ENCODE peak calls at places on chromosomes 13 and 19, in seven cellular contexts. S, Q, A, Y, U, G and B are unnamed samples.

GRCh38 chr13:96728463-96728862 is 265.8 kb downstream of the OXGR1 start:
- DNase-seq in S (no peak), Q (no peak), A (no peak), Y (no peak), U (no peak), G (no peak), B (no peak)

GRCh38 chr19:45276284-45276687 is 25.2 kb downstream of the MARK4 start:
- DNase-seq in S (no peak), Q (no peak), A (no peak), Y (no peak), U (no peak), G (peak), B (no peak)

GRCh38 chr19:40510526-40511115 is 43.8 kb downstream of the SPTBN4 start:
- DNase-seq in S (no peak), Q (no peak), A (no peak), Y (no peak), U (no peak), G (peak), B (no peak)

GRCh38 chr13:53250272-53250875 is 221.8 kb downstream of the OLFM4 start:
- DNase-seq in S (no peak), Q (peak), A (peak), Y (peak), U (no peak), G (peak), B (peak)

GRCh38 chr13:73967397-73968165 is 166.6 kb downstream of the KLF12 start:
- DNase-seq in S (no peak), Q (no peak), A (no peak), Y (no peak), U (no peak), G (no peak), B (no peak)

GRCh38 chr19:19661675-19662251 is 1.7 kb downstream of the ATP13A1 start:
- DNase-seq in S (no peak), Q (no peak), A (peak), Y (no peak), U (peak), G (no peak), B (no peak)

GRCh38 chr13:33207616-33207964 is 78.0 kb downstream of the STARD13 start:
- DNase-seq in S (no peak), Q (no peak), A (no peak), Y (no peak), U (no peak), G (peak), B (no peak)

GRCh38 chr19:41219924-41220567 is 1.0 kb downstream of the AXL start:
- DNase-seq in S (peak), Q (no peak), A (no peak), Y (no peak), U (no peak), G (peak), B (peak)

GRCh38 chr13:38980628-38981078 is 10.0 kb downstream of the STOML3 start:
- DNase-seq in S (no peak), Q (peak), A (no peak), Y (no peak), U (no peak), G (no peak), B (no peak)

GRCh38 chr19:778910-779653 is 18.2 kb upstream of the PTBP1 start:
- DNase-seq in S (peak), Q (no peak), A (no peak), Y (peak), U (no peak), G (peak), B (peak)

GRCh38 chr13:113122571-113123225 is at the start of gene F10:
- DNase-seq in S (peak), Q (no peak), A (no peak), Y (no peak), U (peak), G (peak), B (no peak)

GRCh38 chr13:91596832-91597231 is 198.4 kb downstream of the GPC5 start:
- DNase-seq in S (no peak), Q (no peak), A (no peak), Y (no peak), U (no peak), G (no peak), B (no peak)

GRCh38 chr13:96816261-96816660 is 178.0 kb downstream of the OXGR1 start:
- DNase-seq in S (peak), Q (no peak), A (no peak), Y (no peak), U (no peak), G (no peak), B (no peak)

GRCh38 chr13:109963384-109963783 is 177.0 kb upstream of the IRS2 start:
- DNase-seq in S (no peak), Q (no peak), A (no peak), Y (no peak), U (no peak), G (no peak), B (no peak)

GRCh38 chr19:4149518-4150288 is 3.7 kb upstream of the CREB3L3 start:
- DNase-seq in S (no peak), Q (no peak), A (no peak), Y (no peak), U (no peak), G (no peak), B (no peak)

GRCh38 chr19:19417618-19418270 is 12.3 kb downstream of the GATAD2A start:
- DNase-seq in S (no peak), Q (no peak), A (no peak), Y (no peak), U (no peak), G (no peak), B (no peak)

GRCh38 chr13:51769455-51770127 is 34.4 kb downstream of the DHRS12 start:
- DNase-seq in S (peak), Q (no peak), A (no peak), Y (no peak), U (no peak), G (peak), B (no peak)

GRCh38 chr19:55032170-55032569 is 5.9 kb downstream of the GP6 start:
- DNase-seq in S (no peak), Q (no peak), A (no peak), Y (no peak), U (no peak), G (no peak), B (no peak)

GRCh38 chr13:114065141-114065925 is 67.1 kb downstream of the RASA3 start:
- DNase-seq in S (peak), Q (no peak), A (peak), Y (peak), U (peak), G (peak), B (peak)

GRCh38 chr13:35940734-35941133 is 190.4 kb downstream of the DCLK1 start:
- DNase-seq in S (no peak), Q (no peak), A (no peak), Y (no peak), U (no peak), G (no peak), B (no peak)

GRCh38 chr19:3188627-3189596 is 3.2 kb downstream of the NCLN start:
- DNase-seq in S (no peak), Q (no peak), A (no peak), Y (no peak), U (peak), G (no peak), B (no peak)

GRCh38 chr19:41308450-41309224 is 1.3 kb upstream of the CCDC97 start:
- DNase-seq in S (peak), Q (peak), A (peak), Y (peak), U (peak), G (peak), B (peak)

GRCh38 chr13:25300861-25301346 is 521 bp upstream of the NUP58 start:
- DNase-seq in S (no peak), Q (no peak), A (no peak), Y (no peak), U (peak), G (no peak), B (peak)

GRCh38 chr19:35118268-35119026 is 2.8 kb downstream of the FXYD3 start:
- DNase-seq in S (no peak), Q (no peak), A (no peak), Y (no peak), U (peak), G (no peak), B (no peak)

GRCh38 chr19:49408816-49409440 is 14.3 kb downstream of the PTH2 start:
- DNase-seq in S (no peak), Q (no peak), A (no peak), Y (no peak), U (no peak), G (no peak), B (no peak)

GRCh38 chr13:99302637-99303505 is 4.3 kb downstream of the GPR183 start:
- DNase-seq in S (no peak), Q (no peak), A (no peak), Y (no peak), U (no peak), G (no peak), B (no peak)

GRCh38 chr13:32838985-32839384 is 177.2 kb upstream of the KL start:
- DNase-seq in S (no peak), Q (peak), A (no peak), Y (no peak), U (no peak), G (no peak), B (no peak)

GRCh38 chr19:1768918-1769644 is 15.8 kb downstream of the ONECUT3 start:
- DNase-seq in S (no peak), Q (no peak), A (no peak), Y (no peak), U (no peak), G (no peak), B (no peak)

GRCh38 chr19:42270346-42271044 is 1.4 kb downstream of the CIC start:
- DNase-seq in S (peak), Q (no peak), A (peak), Y (no peak), U (peak), G (peak), B (no peak)

GRCh38 chr13:52652980-52653303 is 306 bp downstream of the SUGT1 start:
- DNase-seq in S (no peak), Q (no peak), A (no peak), Y (peak), U (no peak), G (no peak), B (no peak)

GRCh38 chr13:105139048-105139379 is 1396.4 kb downstream of the EFNB2 start:
- DNase-seq in S (no peak), Q (no peak), A (no peak), Y (no peak), U (no peak), G (no peak), B (no peak)

GRCh38 chr13:100694722-100695644 is 20.4 kb upstream of the TMTC4 start:
- DNase-seq in S (no peak), Q (no peak), A (no peak), Y (peak), U (no peak), G (peak), B (no peak)

GRCh38 chr13:75792526-75793187 is 156.5 kb downstream of the LMO7 start:
- DNase-seq in S (no peak), Q (no peak), A (no peak), Y (peak), U (no peak), G (peak), B (no peak)

GRCh38 chr13:43787998-43788397 is 1.2 kb upstream of the ENOX1 start:
- DNase-seq in S (no peak), Q (peak), A (no peak), Y (peak), U (no peak), G (peak), B (peak)

GRCh38 chr13:82206241-82206640 is 1676.0 kb downstream of the SLITRK1 start:
- DNase-seq in S (no peak), Q (no peak), A (no peak), Y (no peak), U (no peak), G (no peak), B (no peak)

GRCh38 chr13:48626726-48627451 is 26.8 kb upstream of the CYSLTR2 start:
- DNase-seq in S (no peak), Q (no peak), A (no peak), Y (no peak), U (no peak), G (peak), B (no peak)

GRCh38 chr13:110812111-110812868 is 98.8 kb downstream of the ING1 start:
- DNase-seq in S (peak), Q (no peak), A (no peak), Y (no peak), U (no peak), G (peak), B (no peak)

GRCh38 chr19:29680447-29680846 is 15.2 kb downstream of the PLEKHF1 start:
- DNase-seq in S (no peak), Q (no peak), A (peak), Y (no peak), U (peak), G (no peak), B (no peak)